ENCODE peak calls at places on chromosomes 5 and 9, in five cellular contexts. L is HT1080, N is ureter, P is SHP77, K is neural progenitor cell. V is an unnamed sample.

GRCh38 chr5:124162782-124163532 is 583.5 kb downstream of the ZNF608 start:
- DNase-seq in L (peak; percentile 57), N (no peak), P (peak; percentile 79), K (peak; percentile 3), V (no peak)

GRCh38 chr9:125143377-125144090 is at the start of gene SCAI:
- DNase-seq in L (peak; percentile 98), N (peak; percentile 99), P (peak; percentile 99), K (peak; percentile 99), V (peak; percentile 97)

GRCh38 chr5:83011990-83012389 is 65.2 kb downstream of the TMEM167A start:
- DNase-seq in L (no peak), N (no peak), P (no peak), K (no peak), V (no peak)

GRCh38 chr9:135650408-135650807 is 11.1 kb upstream of the GLT6D1 start:
- DNase-seq in L (no peak), N (no peak), P (no peak), K (no peak), V (no peak)

GRCh38 chr5:173670130-173670591 is 53.7 kb upstream of the BOD1 start:
- DNase-seq in L (no peak), N (no peak), P (no peak), K (no peak), V (no peak)

GRCh38 chr9:136526625-136527066 is 19.2 kb downstream of the NOTCH1 start:
- DNase-seq in L (no peak), N (no peak), P (peak; percentile 81), K (peak; percentile 72), V (no peak)

GRCh38 chr9:126320158-126320922 is 6.3 kb upstream of the MVB12B start:
- DNase-seq in L (no peak), N (no peak), P (no peak), K (no peak), V (no peak)

GRCh38 chr5:149277821-149278220 is 6.2 kb downstream of the AFAP1L1 start:
- DNase-seq in L (no peak), N (no peak), P (no peak), K (no peak), V (no peak)

GRCh38 chr5:15587941-15588340 is 88.0 kb downstream of the FBXL7 start:
- DNase-seq in L (no peak), N (no peak), P (no peak), K (no peak), V (no peak)

GRCh38 chr5:157864067-157864466 is 5.1 kb upstream of the CLINT1 start:
- DNase-seq in L (no peak), N (no peak), P (no peak), K (no peak), V (no peak)